ENCODE peak calls at places on chromosomes 6 and 20, in eight cellular contexts. X, B, T, Q, F, G, Y and P are unnamed samples.
A peak's percentile ranks its signal among the peaks of the same experiment; 100 is the strongest.

GRCh38 chr6:29647927-29648642 is 8.8 kb upstream of the MOG start:
- DNase-seq in X (peak; percentile 59), B (no peak), T (no peak), Q (peak; percentile 23), F (peak; percentile 45), G (no peak), Y (no peak), P (no peak)

GRCh38 chr6:88220493-88220892 is 54.3 kb upstream of the CNR1 start:
- DNase-seq in X (peak; percentile 14), B (no peak), T (no peak), Q (peak; percentile 9), F (no peak), G (peak; percentile 74), Y (no peak), P (no peak)

GRCh38 chr20:64062276-64062595 is 762 bp upstream of the TCEA2 start:
- DNase-seq in X (no peak), B (no peak), T (no peak), Q (no peak), F (no peak), G (no peak), Y (no peak), P (no peak)

GRCh38 chr6:100577425-100577824 is 112.7 kb upstream of the SIM1 start:
- DNase-seq in X (no peak), B (no peak), T (no peak), Q (no peak), F (no peak), G (no peak), Y (no peak), P (no peak)

GRCh38 chr20:32359633-32360332 is 1.7 kb downstream of the ASXL1 start:
- DNase-seq in X (peak; percentile 45), B (no peak), T (no peak), Q (peak; percentile 24), F (no peak), G (no peak), Y (no peak), P (no peak)

GRCh38 chr20:56722042-56722441 is 92.9 kb downstream of the TFAP2C start:
- DNase-seq in X (no peak), B (no peak), T (no peak), Q (peak; percentile 10), F (no peak), G (no peak), Y (no peak), P (no peak)

GRCh38 chr6:110590821-110591351 is 114.5 kb upstream of the SLC22A16 start:
- DNase-seq in X (peak; percentile 58), B (no peak), T (no peak), Q (peak; percentile 74), F (no peak), G (no peak), Y (no peak), P (no peak)

GRCh38 chr6:32252326-32253009 is 28.6 kb upstream of the NOTCH4 start:
- DNase-seq in X (no peak), B (no peak), T (no peak), Q (peak; percentile 7), F (no peak), G (no peak), Y (no peak), P (no peak)

GRCh38 chr6:170443151-170443662 is 109.9 kb downstream of the PSMB1 start:
- DNase-seq in X (no peak), B (peak; percentile 42), T (no peak), Q (no peak), F (no peak), G (peak; percentile 80), Y (peak; percentile 58), P (no peak)

GRCh38 chr6:52317841-52318581 is 33.5 kb upstream of the MCM3 start:
- DNase-seq in X (peak; percentile 55), B (peak; percentile 61), T (no peak), Q (peak; percentile 52), F (peak; percentile 13), G (no peak), Y (no peak), P (no peak)

GRCh38 chr6:33277663-33278391 is 904 bp downstream of the B3GALT4 start:
- DNase-seq in X (no peak), B (no peak), T (no peak), Q (peak; percentile 11), F (no peak), G (peak; percentile 66), Y (no peak), P (no peak)

GRCh38 chr6:136676075-136676474 is 116.2 kb downstream of the MAP3K5 start:
- DNase-seq in X (peak; percentile 18), B (no peak), T (no peak), Q (no peak), F (no peak), G (no peak), Y (no peak), P (no peak)

GRCh38 chr6:109768485-109768884 is 77.4 kb downstream of the FIG4 start:
- DNase-seq in X (peak; percentile 24), B (no peak), T (no peak), Q (peak; percentile 79), F (no peak), G (no peak), Y (no peak), P (no peak)

GRCh38 chr6:125931733-125932450 is 24.7 kb upstream of the HINT3 start:
- DNase-seq in X (no peak), B (no peak), T (no peak), Q (peak; percentile 52), F (no peak), G (no peak), Y (no peak), P (no peak)

GRCh38 chr20:34895465-34895864 is 19.1 kb downstream of the ACSS2 start:
- DNase-seq in X (no peak), B (no peak), T (no peak), Q (no peak), F (no peak), G (no peak), Y (no peak), P (no peak)

GRCh38 chr20:13587370-13587769 is 51.4 kb downstream of the TASP1 start:
- DNase-seq in X (no peak), B (no peak), T (no peak), Q (no peak), F (no peak), G (no peak), Y (no peak), P (no peak)

GRCh38 chr20:39190666-39191570 is 228.8 kb downstream of the DHX35 start:
- DNase-seq in X (no peak), B (no peak), T (no peak), Q (peak; percentile 15), F (peak; percentile 74), G (no peak), Y (no peak), P (no peak)

GRCh38 chr20:45347297-45347935 is 808 bp downstream of the SDC4 start:
- DNase-seq in X (no peak), B (no peak), T (no peak), Q (peak; percentile 18), F (no peak), G (no peak), Y (no peak), P (no peak)

GRCh38 chr20:54438166-54438565 is 37.2 kb upstream of the DOK5 start:
- DNase-seq in X (no peak), B (no peak), T (no peak), Q (no peak), F (no peak), G (no peak), Y (no peak), P (no peak)

GRCh38 chr20:35551485-35551884 is 9.6 kb downstream of the ERGIC3 start:
- DNase-seq in X (peak; percentile 35), B (no peak), T (no peak), Q (peak; percentile 6), F (no peak), G (no peak), Y (no peak), P (no peak)

GRCh38 chr6:47264775-47265184 is 44.9 kb downstream of the TNFRSF21 start:
- DNase-seq in X (peak; percentile 34), B (no peak), T (no peak), Q (no peak), F (no peak), G (no peak), Y (no peak), P (no peak)

GRCh38 chr6:18795726-18796125 is 408.6 kb downstream of the RNF144B start:
- DNase-seq in X (no peak), B (no peak), T (no peak), Q (no peak), F (no peak), G (no peak), Y (no peak), P (no peak)

GRCh38 chr6:37783025-37783825 is 36.3 kb upstream of the ZFAND3 start:
- DNase-seq in X (peak; percentile 64), B (no peak), T (no peak), Q (peak; percentile 41), F (no peak), G (peak; percentile 85), Y (no peak), P (no peak)

GRCh38 chr6:5710516-5710915 is 296.2 kb downstream of the NRN1 start:
- DNase-seq in X (no peak), B (no peak), T (no peak), Q (no peak), F (no peak), G (no peak), Y (no peak), P (peak; percentile 35)

GRCh38 chr20:63643499-63643898 is 9.7 kb downstream of the STMN3 start:
- DNase-seq in X (no peak), B (no peak), T (no peak), Q (no peak), F (no peak), G (no peak), Y (no peak), P (no peak)

GRCh38 chr6:139371421-139372253 is 2.8 kb downstream of the CITED2 start:
- DNase-seq in X (peak; percentile 30), B (no peak), T (no peak), Q (peak; percentile 14), F (no peak), G (no peak), Y (no peak), P (no peak)

GRCh38 chr6:35737413-35738211 is 780 bp downstream of the ARMC12 start:
- DNase-seq in X (peak; percentile 92), B (no peak), T (no peak), Q (peak; percentile 71), F (peak; percentile 65), G (peak; percentile 46), Y (no peak), P (no peak)

GRCh38 chr6:16108996-16109658 is 19.8 kb upstream of the MYLIP start:
- DNase-seq in X (peak; percentile 76), B (no peak), T (no peak), Q (no peak), F (no peak), G (no peak), Y (no peak), P (no peak)
- TF ChIP-seq CTCF in X (no peak), B (no peak), T (no peak), Q (no peak), F (no peak), G (no peak), Y (no peak), P (no peak)

GRCh38 chr6:132400641-132401119 is 595 bp downstream of the MOXD1 start:
- DNase-seq in X (no peak), B (peak; percentile 48), T (no peak), Q (no peak), F (no peak), G (no peak), Y (no peak), P (no peak)
- H3K27ac ChIP-seq in X (no peak overlapping the region), B (peak overlapping the region; percentile 55), T (no peak overlapping the region), Q (peak overlapping the region; percentile 59), F (peak overlapping the region; percentile 81), G (no peak overlapping the region), Y (peak overlapping the region; percentile 38), P (no peak overlapping the region)

GRCh38 chr6:75117701-75118100 is 88.2 kb downstream of the COL12A1 start:
- DNase-seq in X (no peak), B (no peak), T (no peak), Q (peak; percentile 63), F (no peak), G (no peak), Y (no peak), P (no peak)
- TF ChIP-seq CTCF in X (no peak), B (no peak), T (no peak), Q (no peak), F (no peak), G (no peak), Y (no peak), P (no peak)

GRCh38 chr20:10784337-10785183 is 110.8 kb upstream of the JAG1 start:
- DNase-seq in X (no peak), B (no peak), T (no peak), Q (peak; percentile 29), F (no peak), G (no peak), Y (no peak), P (no peak)
- H3K27ac ChIP-seq in X (no peak overlapping the region), B (no peak overlapping the region), T (no peak overlapping the region), Q (no peak overlapping the region), F (peak overlapping the region; percentile 39), G (no peak overlapping the region), Y (no peak overlapping the region), P (no peak overlapping the region)